ENCODE peak calls at places on chromosomes 13 and 19, in ten cellular contexts. O is BE2C, G is fibroblast of the aortic adventitia, B is fibroblast of mammary gland, U is transverse colon, Q is GM20000, Y is endothelial cell, C is HFF-Myc, M is adrenal gland, P is choroid plexus epithelial cell. Z is an unnamed sample.

GRCh38 chr13:95122063-95122462 is 179.2 kb downstream of the ABCC4 start:
- DNase-seq in O (no peak), G (no peak), B (no peak), U (no peak), Q (no peak), Y (no peak), C (no peak), M (no peak), P (no peak), Z (no peak)

GRCh38 chr19:27890696-27891095 is 1322.3 kb downstream of the UQCRFS1 start:
- DNase-seq in O (no peak), G (no peak), B (no peak), U (no peak), Q (no peak), Y (no peak), C (no peak), M (no peak), P (no peak), Z (no peak)

GRCh38 chr13:38255600-38255999 is 94.1 kb upstream of the UFM1 start:
- DNase-seq in O (no peak), G (no peak), B (no peak), U (no peak), Q (no peak), Y (no peak), C (no peak), M (no peak), P (no peak), Z (no peak)

GRCh38 chr13:28324181-28324789 is 170.6 kb downstream of the FLT1 start:
- DNase-seq in O (peak; percentile 80), G (peak; percentile 77), B (peak; percentile 76), U (peak; percentile 55), Q (peak; percentile 83), Y (peak; percentile 67), C (no peak), M (peak; percentile 77), P (peak; percentile 79), Z (peak; percentile 31)

GRCh38 chr19:16062789-16063188 is 13.5 kb upstream of the TPM4 start:
- DNase-seq in O (peak; percentile 70), G (peak; percentile 39), B (no peak), U (peak; percentile 78), Q (peak; percentile 76), Y (peak; percentile 58), C (no peak), M (peak; percentile 70), P (peak; percentile 59), Z (no peak)

GRCh38 chr13:113666951-113667701 is at the start of gene GRK1:
- DNase-seq in O (peak; percentile 14), G (no peak), B (no peak), U (peak; percentile 7), Q (no peak), Y (no peak), C (no peak), M (no peak), P (no peak), Z (no peak)

GRCh38 chr19:7104783-7105447 is 35.4 kb downstream of the ZNF557 start:
- DNase-seq in O (no peak), G (no peak), B (no peak), U (no peak), Q (no peak), Y (no peak), C (no peak), M (peak; percentile 48), P (no peak), Z (no peak)

GRCh38 chr19:34485831-34486230 is 4.3 kb downstream of the WTIP start:
- DNase-seq in O (no peak), G (no peak), B (no peak), U (no peak), Q (no peak), Y (no peak), C (no peak), M (no peak), P (no peak), Z (no peak)

GRCh38 chr13:39462456-39462855 is 140.5 kb downstream of the LHFPL6 start:
- DNase-seq in O (no peak), G (peak; percentile 66), B (no peak), U (no peak), Q (no peak), Y (no peak), C (no peak), M (no peak), P (peak; percentile 61), Z (no peak)

DNA sequence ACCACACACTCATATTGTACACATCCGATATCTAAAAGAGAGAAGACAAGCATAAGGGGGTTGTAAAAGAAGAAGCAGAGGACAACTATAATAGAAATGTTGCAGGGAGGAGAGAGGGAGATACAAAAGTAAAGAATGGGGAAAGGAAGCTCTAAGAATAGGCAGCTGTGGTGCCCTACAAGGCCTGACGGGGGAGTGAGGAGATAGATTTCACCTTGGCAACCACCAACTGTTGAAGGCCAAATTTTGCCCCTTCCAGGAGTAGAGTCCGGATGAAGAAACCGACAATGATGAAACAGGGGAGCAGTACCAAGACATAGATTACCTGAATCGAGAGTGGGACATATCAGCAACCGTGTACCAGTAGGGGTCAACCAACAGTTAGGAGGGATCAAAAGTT is 15.9 kb downstream of the SLC6A16 start:
- DNase-seq in O (no peak), G (no peak), B (no peak), U (no peak), Q (no peak), Y (no peak), C (no peak), M (no peak), P (no peak), Z (no peak)
- TF ChIP-seq CTCF in O (no peak), G (no peak), B (no peak), U (no peak), Q (no peak), Y (no peak), C (no peak), M (no peak), P (no peak), Z (no peak)

GRCh38 chr19:51096473-51097165 is 11.6 kb downstream of the CTU1 start:
- DNase-seq in O (no peak), G (no peak), B (peak; percentile 12), U (no peak), Q (no peak), Y (no peak), C (no peak), M (no peak), P (no peak), Z (no peak)

GRCh38 chr19:51097796-51098195 is 10.4 kb downstream of the CTU1 start:
- DNase-seq in O (no peak), G (no peak), B (no peak), U (no peak), Q (no peak), Y (no peak), C (no peak), M (no peak), P (no peak), Z (no peak)

GRCh38 chr19:51098366-51099069 is 9.7 kb downstream of the CTU1 start:
- DNase-seq in O (no peak), G (no peak), B (peak; percentile 32), U (peak; percentile 20), Q (peak; percentile 74), Y (no peak), C (no peak), M (no peak), P (peak; percentile 52), Z (no peak)

GRCh38 chr19:51099070-51099382 is 9.2 kb downstream of the CTU1 start:
- DNase-seq in O (no peak), G (no peak), B (no peak), U (no peak), Q (no peak), Y (no peak), C (no peak), M (no peak), P (no peak), Z (no peak)

DNA sequence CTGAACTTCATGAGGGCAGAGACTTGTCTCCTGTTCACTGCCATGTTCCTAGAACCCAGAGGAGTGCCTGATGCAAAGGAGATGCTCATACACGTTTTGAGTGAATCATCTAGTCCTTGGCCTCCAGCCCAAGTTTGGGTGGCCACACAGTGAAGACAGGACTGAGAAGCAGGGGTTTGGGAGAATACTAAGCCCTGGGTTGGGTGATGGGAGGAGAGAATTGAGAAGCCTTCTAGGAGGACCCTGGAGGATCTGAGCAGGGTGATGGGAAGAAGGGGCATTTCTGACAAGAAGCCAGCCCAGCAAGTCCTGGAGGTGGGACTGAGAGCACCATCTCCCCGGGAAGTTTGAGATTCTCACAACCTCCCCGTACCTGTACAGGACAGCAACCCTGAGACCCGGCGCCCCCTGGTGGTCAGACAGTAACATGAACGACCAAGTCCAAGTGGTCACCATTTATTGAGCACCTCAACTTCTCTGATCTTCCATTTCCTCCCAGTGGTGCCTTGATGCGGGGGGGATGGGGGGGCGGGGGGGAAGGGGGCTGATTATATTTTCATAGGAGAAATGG is 11.0 kb downstream of the CTU1 start:
- DNase-seq in O (peak; percentile 75), G (peak; percentile 53), B (peak; percentile 77), U (peak; percentile 61), Q (peak; percentile 89), Y (peak; percentile 72), C (peak; percentile 22), M (peak; percentile 65), P (peak; percentile 71), Z (peak; percentile 26)
- TF ChIP-seq CTCF in O (peak; percentile 73), G (peak; percentile 73), B (peak; percentile 60), U (peak; percentile 41), Q (peak; percentile 67), Y (peak; percentile 64), C (peak; percentile 71), M (peak; percentile 61), P (peak; percentile 75), Z (peak; percentile 78)

GRCh38 chr13:49099513-49099877 is 120.6 kb upstream of the MLNR start:
- DNase-seq in O (no peak), G (no peak), B (no peak), U (no peak), Q (no peak), Y (no peak), C (no peak), M (no peak), P (no peak), Z (no peak)
- TF ChIP-seq CTCF in O (no peak), G (no peak), B (no peak), U (no peak), Q (no peak), Y (no peak), C (no peak), M (no peak), P (no peak), Z (no peak)

GRCh38 chr19:48835734-48836088 is 580 bp downstream of the HSD17B14 start:
- DNase-seq in O (peak; percentile 95), G (peak; percentile 85), B (peak; percentile 84), U (peak; percentile 96), Q (peak; percentile 89), Y (peak; percentile 94), C (peak; percentile 77), M (peak; percentile 97), P (peak; percentile 90), Z (peak; percentile 79)

GRCh38 chr19:48837586-48838191 is 1.4 kb upstream of the HSD17B14 start:
- DNase-seq in O (no peak), G (no peak), B (no peak), U (no peak), Q (no peak), Y (no peak), C (no peak), M (no peak), P (no peak), Z (no peak)

GRCh38 chr19:48837081-48837524 is 812 bp upstream of the HSD17B14 start:
- DNase-seq in O (peak; percentile 96), G (peak; percentile 71), B (peak; percentile 83), U (peak; percentile 80), Q (peak; percentile 91), Y (peak; percentile 92), C (peak; percentile 70), M (peak; percentile 93), P (peak; percentile 93), Z (peak; percentile 74)

GRCh38 chr19:48833977-48834376 is 2.3 kb downstream of the HSD17B14 start:
- DNase-seq in O (no peak), G (no peak), B (no peak), U (no peak), Q (no peak), Y (no peak), C (no peak), M (no peak), P (no peak), Z (no peak)

GRCh38 chr19:48836089-48837017 is at the start of gene HSD17B14:
- DNase-seq in O (peak; percentile 47), G (peak; percentile 38), B (peak; percentile 17), U (peak; percentile 23), Q (no peak), Y (peak; percentile 59), C (no peak), M (peak; percentile 46), P (peak; percentile 71), Z (no peak)
- TF ChIP-seq CTCF in O (no peak), G (no peak), B (no peak), U (peak; percentile 37), Q (no peak), Y (peak; percentile 16), C (no peak), M (no peak), P (no peak), Z (no peak)